ENCODE peak calls at places on chromosomes 6 and 20, in six cellular contexts. D is HL-60, P is uterus, X is esophagus muscularis mucosa, F is fibroblast of lung, Q is pancreas. O is an unnamed sample.

GRCh38 chr6:44940367-44940766 is 387.8 kb upstream of the RUNX2 start:
- DNase-seq in Q (no peak), X (no peak), D (no peak), P (no peak), F (no peak), O (no peak)

GRCh38 chr20:51810155-51811039 is 8.1 kb upstream of the SALL4 start:
- DNase-seq in P (no peak), X (no peak), Q (no peak), D (no peak), F (no peak), O (no peak)

GRCh38 chr6:147322299-147323162 is 118.3 kb downstream of the STXBP5 start:
- DNase-seq in D (peak), F (no peak), P (no peak), X (no peak), Q (no peak), O (no peak)

GRCh38 chr6:121848523-121849255 is 413.2 kb downstream of the GJA1 start:
- DNase-seq in P (no peak), Q (no peak), F (peak), X (no peak), D (no peak), O (peak)

GRCh38 chr20:31869942-31870702 is at the start of the genes DUSP15 and TTLL9:
- DNase-seq in Q (peak), P (no peak), X (no peak), D (no peak), F (no peak), O (peak)

GRCh38 chr20:50020283-50020682 is 37.5 kb downstream of the SNAI1 start:
- DNase-seq in D (peak), F (peak), X (no peak), P (no peak), Q (no peak), O (no peak)

GRCh38 chr20:43532416-43533055 is 25.0 kb downstream of the L3MBTL1 start:
- DNase-seq in F (no peak), X (no peak), Q (no peak), P (no peak), D (no peak), O (no peak)

GRCh38 chr6:4906942-4907300 is 96.9 kb downstream of the RPP40 start:
- DNase-seq in X (peak), F (no peak), Q (no peak), P (no peak), D (no peak), O (no peak)

GRCh38 chr6:11248974-11249761 is 16.7 kb upstream of the NEDD9 start:
- DNase-seq in P (no peak), Q (no peak), F (no peak), X (no peak), D (no peak), O (no peak)

GRCh38 chr6:89138173-89138572 is 7.7 kb upstream of the PM20D2 start:
- DNase-seq in D (no peak), Q (no peak), P (no peak), F (no peak), X (no peak), O (no peak)

GRCh38 chr6:10951675-10952282 is 64.9 kb downstream of the SYCP2L start:
- DNase-seq in F (peak), D (peak), X (no peak), Q (no peak), P (no peak), O (no peak)

GRCh38 chr6:45923831-45924391 is 91.7 kb downstream of the CLIC5 start:
- DNase-seq in F (peak), D (no peak), P (no peak), Q (no peak), X (no peak), O (no peak)

GRCh38 chr6:139457482-139457881 is 83.0 kb upstream of the CITED2 start:
- DNase-seq in X (no peak), P (no peak), F (no peak), Q (no peak), D (no peak), O (no peak)

GRCh38 chr20:45823949-45824835 is 2.9 kb downstream of the TNNC2 start:
- DNase-seq in D (peak), F (peak), Q (no peak), P (peak), X (no peak), O (no peak)

GRCh38 chr6:41047745-41048742 is 5.0 kb upstream of the APOBEC2 start:
- DNase-seq in F (no peak), X (no peak), Q (no peak), D (no peak), P (no peak), O (no peak)

GRCh38 chr6:155341130-155341828 is 27.0 kb upstream of the TFB1M start:
- DNase-seq in D (no peak), F (peak), X (no peak), P (no peak), Q (no peak), O (no peak)

GRCh38 chr6:28985396-28986164 is 19.5 kb downstream of the ZNF311 start:
- DNase-seq in P (peak), X (peak), D (no peak), F (peak), Q (peak), O (peak)

GRCh38 chr20:35273449-35274171 is 4.3 kb downstream of the MMP24OS start:
- DNase-seq in F (peak), P (no peak), X (no peak), D (no peak), Q (no peak), O (peak)

GRCh38 chr20:4560667-4561066 is 161.0 kb upstream of the PRND start:
- DNase-seq in X (no peak), F (peak), P (no peak), Q (no peak), D (no peak), O (no peak)

GRCh38 chr6:90294614-90294988 is 2.0 kb downstream of the BACH2 start:
- DNase-seq in D (no peak), F (peak), Q (no peak), X (no peak), P (no peak), O (no peak)

GRCh38 chr6:16414205-16414604 is 175.8 kb downstream of the GMPR start:
- DNase-seq in F (peak), Q (no peak), P (no peak), D (no peak), X (no peak), O (no peak)

GRCh38 chr6:12182676-12183075 is 107.5 kb upstream of the EDN1 start:
- DNase-seq in X (no peak), Q (no peak), F (peak), P (no peak), D (no peak), O (no peak)

GRCh38 chr20:48186447-48186846 is 401.2 kb upstream of the SULF2 start:
- DNase-seq in D (no peak), X (no peak), P (no peak), F (peak), Q (no peak), O (no peak)

GRCh38 chr20:58774214-58774613 is 76.5 kb downstream of the GNAS-AS1 start:
- DNase-seq in D (no peak), X (no peak), F (no peak), P (no peak), Q (peak), O (no peak)

GRCh38 chr6:152765331-152765730 is 14.7 kb downstream of the VIP start:
- DNase-seq in X (no peak), P (no peak), Q (no peak), D (no peak), F (no peak), O (no peak)

GRCh38 chr6:53074347-53074746 is 9.1 kb downstream of the FBXO9 start:
- DNase-seq in P (no peak), Q (no peak), F (no peak), D (no peak), X (no peak), O (no peak)

GRCh38 chr6:18053071-18053475 is 65.6 kb upstream of the KIF13A start:
- DNase-seq in F (no peak), Q (no peak), P (no peak), D (no peak), X (no peak), O (no peak)

GRCh38 chr20:22341508-22341907 is 242.9 kb downstream of the FOXA2 start:
- DNase-seq in P (no peak), F (peak), X (no peak), D (no peak), Q (no peak), O (no peak)

GRCh38 chr6:6766230-6766905 is 177.8 kb downstream of the LY86 start:
- DNase-seq in F (no peak), Q (no peak), X (no peak), P (no peak), D (no peak), O (peak)
- H3K4me3 ChIP-seq in F (no peak), Q (no peak), X (no peak), P (no peak), D (no peak), O (no peak)

GRCh38 chr6:32956176-32956575 is 3.3 kb upstream of the HLA-DMA start:
- DNase-seq in P (no peak), D (no peak), F (no peak), Q (no peak), X (peak), O (no peak)

GRCh38 chr6:32952817-32953739 is at the start of gene HLA-DMA:
- DNase-seq in P (peak), Q (peak), F (peak), D (peak), X (peak), O (peak)

GRCh38 chr6:32953775-32954174 is 878 bp upstream of the HLA-DMA start:
- DNase-seq in X (peak), D (no peak), P (no peak), F (no peak), Q (no peak), O (no peak)

GRCh38 chr6:32954212-32954745 is 1.4 kb upstream of the HLA-DMA start:
- DNase-seq in D (no peak), X (peak), P (no peak), F (no peak), Q (no peak), O (no peak)

GRCh38 chr6:32954983-32955802 is 2.3 kb upstream of the HLA-DMA start:
- DNase-seq in Q (no peak), D (peak), P (no peak), F (no peak), X (peak), O (no peak)
- TF ChIP-seq CTCF in Q (peak), D (no peak), P (no peak), F (peak), X (no peak), O (no peak)

DNA sequence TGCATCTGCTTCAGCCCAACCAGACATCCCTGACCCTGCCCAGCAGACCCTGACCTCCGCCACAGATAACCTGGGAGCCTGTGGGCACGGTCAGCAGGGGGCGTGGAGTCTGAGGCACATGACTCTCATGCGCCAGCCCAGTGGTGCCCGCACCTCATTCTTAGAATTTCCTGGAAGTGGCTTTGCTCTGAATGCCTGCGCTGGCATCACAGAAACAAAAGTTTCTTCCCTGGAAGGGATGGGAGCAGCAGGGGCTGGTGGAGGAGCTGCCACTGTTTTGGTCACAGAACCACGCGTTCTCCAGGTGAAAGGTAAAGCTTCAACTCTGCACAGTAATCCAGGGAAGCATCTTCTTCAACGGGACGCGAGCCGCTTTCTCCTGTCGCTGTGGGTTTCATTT is 67.9 kb upstream of the DUSP22 start:
- DNase-seq in X (no peak), P (no peak), F (no peak), D (no peak), Q (no peak), O (no peak)
- H3K4me3 ChIP-seq in X (no peak), P (no peak), F (no peak), D (no peak), Q (no peak), O (no peak)

DNA sequence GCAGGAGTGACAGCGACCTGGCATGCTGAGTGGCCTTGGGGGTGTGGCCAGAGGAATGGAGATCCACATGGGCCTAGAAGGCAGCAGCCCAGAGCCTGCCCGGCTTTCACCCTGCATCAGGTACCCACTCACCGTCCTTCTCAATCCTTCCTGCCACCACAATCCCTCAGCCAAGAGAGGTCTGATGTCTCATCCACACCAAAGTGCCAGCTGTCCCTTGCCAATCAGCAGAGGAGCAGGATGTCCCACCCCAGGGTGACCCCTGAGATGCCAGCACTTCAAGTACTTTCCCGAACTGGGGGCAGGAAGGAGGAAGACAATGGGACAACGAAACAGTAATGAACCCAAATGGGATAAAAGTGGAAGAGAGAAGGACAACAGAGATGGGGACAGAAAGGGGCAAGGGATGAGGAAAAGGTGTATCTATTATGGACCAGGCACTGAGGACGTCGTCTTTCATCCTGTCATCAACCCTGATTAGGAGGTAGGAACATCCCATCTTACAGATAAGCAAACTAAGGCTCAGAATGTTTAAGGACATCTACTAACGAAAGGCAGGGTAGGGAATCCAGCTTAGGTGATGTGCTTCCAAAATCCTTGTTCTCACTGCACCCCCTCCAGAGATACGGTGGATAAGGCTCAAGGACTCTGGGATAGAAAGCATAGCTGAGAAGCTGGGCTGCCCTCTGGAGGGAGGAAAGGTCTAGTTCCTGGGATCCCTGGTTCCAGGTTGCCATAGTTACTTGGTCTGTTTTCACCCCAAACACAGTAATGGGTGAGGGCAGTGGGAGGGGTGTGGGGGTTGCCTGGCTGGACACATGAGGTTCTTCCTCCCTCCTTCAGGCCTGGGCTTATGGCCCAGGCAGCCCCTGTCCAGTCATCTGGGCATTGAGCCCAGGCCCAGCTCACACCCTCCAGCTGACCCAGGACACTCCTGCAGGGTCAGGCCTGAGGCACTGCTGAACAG is 4.5 kb upstream of the TNXB start:
- DNase-seq in Q (no peak), D (no peak), X (peak), P (peak), F (peak), O (peak)
- TF ChIP-seq CTCF in Q (no peak), D (no peak), X (peak), P (peak), F (peak), O (peak)

GRCh38 chr6:2619651-2620050 is 131.1 kb downstream of the MYLK4 start:
- DNase-seq in X (no peak), D (no peak), F (no peak), Q (no peak), P (no peak), O (no peak)

GRCh38 chr6:2624177-2624576 is 126.5 kb downstream of the MYLK4 start:
- DNase-seq in F (no peak), D (no peak), P (no peak), X (no peak), Q (no peak), O (no peak)

GRCh38 chr6:2623348-2623747 is 127.4 kb downstream of the MYLK4 start:
- DNase-seq in P (no peak), D (no peak), Q (no peak), X (no peak), F (no peak), O (no peak)

GRCh38 chr6:2625581-2625980 is 125.1 kb downstream of the MYLK4 start:
- DNase-seq in X (no peak), F (peak), P (no peak), Q (no peak), D (no peak), O (no peak)

GRCh38 chr6:2622683-2623082 is 128.0 kb downstream of the MYLK4 start:
- DNase-seq in Q (no peak), P (no peak), X (no peak), D (no peak), F (no peak), O (no peak)
- H3K4me3 ChIP-seq in Q (no peak), P (no peak), X (no peak), D (no peak), F (no peak), O (no peak)

GRCh38 chr6:26457796-26458688 is at the start of gene BTN2A1:
- DNase-seq in F (peak), Q (peak), P (peak), X (peak), D (peak), O (peak)
- TF ChIP-seq CTCF in F (no peak), Q (no peak), P (no peak), X (no peak), D (no peak), O (no peak)

DNA sequence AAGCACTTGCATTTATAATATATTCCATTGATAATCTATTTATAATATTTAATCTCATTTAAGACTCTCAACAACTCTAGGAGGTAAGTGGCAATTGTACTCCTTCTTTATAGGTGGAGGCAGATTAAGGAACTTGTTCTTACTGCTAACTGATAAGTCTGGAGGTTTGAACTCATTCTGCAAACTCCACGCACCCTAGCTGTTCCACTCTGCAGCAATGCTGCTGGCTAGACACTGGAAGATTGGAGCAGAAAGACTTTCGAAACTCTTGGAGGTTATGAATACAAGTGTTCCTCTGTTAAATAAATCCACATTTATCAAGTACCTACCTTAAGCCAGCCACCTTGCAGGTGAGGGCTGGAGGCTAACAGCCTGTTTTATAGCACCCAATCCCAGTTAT is 838 bp upstream of the HDAC2 start:
- DNase-seq in F (no peak), Q (no peak), P (no peak), X (no peak), D (peak), O (no peak)
- H3K4me3 ChIP-seq in F (peak), Q (peak), P (peak), X (peak), D (peak), O (peak)

GRCh38 chr6:114304304-114304887 is 38.4 kb downstream of the HS3ST5 start:
- DNase-seq in Q (no peak), F (peak), X (no peak), D (no peak), P (no peak), O (no peak)
- TF ChIP-seq CTCF in Q (peak), F (peak), X (peak), D (peak), P (no peak), O (peak)

GRCh38 chr6:67885081-67886033 is 749.7 kb upstream of the ADGRB3 start:
- DNase-seq in D (no peak), Q (no peak), P (no peak), F (no peak), X (no peak), O (no peak)

GRCh38 chr6:67886840-67887292 is 748.2 kb upstream of the ADGRB3 start:
- DNase-seq in F (no peak), X (no peak), Q (no peak), D (no peak), P (no peak), O (no peak)

GRCh38 chr6:67887419-67887746 is 747.7 kb upstream of the ADGRB3 start:
- DNase-seq in F (no peak), X (no peak), D (no peak), P (no peak), Q (no peak), O (no peak)

GRCh38 chr6:67884442-67884841 is 750.6 kb upstream of the ADGRB3 start:
- DNase-seq in F (no peak), X (no peak), D (no peak), Q (no peak), P (no peak), O (no peak)

DNA sequence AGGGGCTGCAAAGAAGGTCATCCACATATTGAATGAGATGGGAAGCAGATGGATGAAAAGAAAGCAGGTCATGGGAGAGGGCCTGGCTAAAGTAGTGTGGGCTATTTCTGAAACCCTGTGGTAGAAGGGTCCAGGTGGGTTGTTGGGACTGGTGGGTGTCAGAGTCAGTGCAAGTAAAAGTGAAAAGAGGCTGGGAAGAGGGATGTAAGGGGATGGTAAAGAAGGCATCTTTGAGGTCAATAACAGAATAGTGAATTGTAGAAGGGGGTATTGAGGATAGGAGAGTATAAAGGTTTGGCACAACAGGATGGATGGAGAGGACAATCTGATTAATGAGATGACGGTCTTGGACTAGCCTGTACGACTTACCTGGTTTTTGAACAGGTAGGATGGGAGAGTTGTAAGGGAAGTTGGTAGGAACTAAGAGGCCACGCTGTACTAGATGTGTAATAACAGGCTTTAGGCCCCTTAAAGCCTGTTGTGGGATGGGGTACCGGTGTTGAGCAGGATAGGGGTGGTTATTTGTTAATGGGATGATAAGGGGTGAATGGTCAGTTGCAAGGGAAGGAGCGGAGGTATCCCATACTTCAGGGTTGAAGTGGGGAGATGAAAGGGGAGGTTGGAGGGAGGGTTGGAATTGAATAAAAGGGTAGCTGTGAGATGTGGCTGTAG is 748.9 kb upstream of the ADGRB3 start:
- DNase-seq in X (no peak), F (no peak), Q (no peak), P (no peak), D (no peak), O (no peak)
- H3K4me3 ChIP-seq in X (no peak), F (no peak), Q (no peak), P (no peak), D (no peak), O (no peak)

O was measured in dorsolateral prefrontal cortex.